ENCODE peak calls at places on chromosomes 12 and 14, in five cellular contexts. D is HepG2, O is SK-N-SH, F is K562, G is H1. E is an unnamed sample.

GRCh38 chr14:105067140-105067968 is 2.1 kb upstream of the GPR132 start:
- DNase-seq in D (no peak), O (no peak), F (no peak), G (no peak), E (no peak)

GRCh38 chr12:51281202-51281924 is 11.1 kb upstream of the SMAGP start:
- DNase-seq in D (no peak), O (no peak), F (no peak), G (no peak), E (no peak)

GRCh38 chr12:26701604-26702215 is 131.3 kb downstream of the ITPR2 start:
- DNase-seq in D (peak), O (peak), F (peak), G (no peak), E (peak)

GRCh38 chr14:51604078-51604477 is 47.6 kb upstream of the FRMD6 start:
- DNase-seq in D (no peak), O (no peak), F (no peak), G (no peak), E (no peak)

GRCh38 chr12:11978985-11979384 is 91.8 kb upstream of the BCL2L14 start:
- DNase-seq in D (no peak), O (no peak), F (no peak), G (no peak), E (no peak)

GRCh38 chr14:50320279-50320678 is 8.2 kb downstream of the DMAC2L start:
- DNase-seq in D (no peak), O (no peak), F (no peak), G (no peak), E (no peak)

GRCh38 chr14:105622329-105622955 is 96.1 kb downstream of the TMEM121 start:
- DNase-seq in D (no peak), O (no peak), F (no peak), G (no peak), E (no peak)

GRCh38 chr12:112261559-112261958 is 120.7 kb downstream of the HECTD4 start:
- DNase-seq in D (peak), O (peak), F (peak), G (no peak), E (peak)

GRCh38 chr12:131436922-131437705 is 273.8 kb upstream of the SFSWAP start:
- DNase-seq in D (no peak), O (no peak), F (no peak), G (no peak), E (no peak)

GRCh38 chr12:614727-615060 is 48.6 kb downstream of the NINJ2 start:
- DNase-seq in D (no peak), O (no peak), F (no peak), G (no peak), E (no peak)

GRCh38 chr14:40386433-40386832 is 954.2 kb upstream of the FBXO33 start:
- DNase-seq in D (no peak), O (no peak), F (no peak), G (no peak), E (no peak)

GRCh38 chr14:100677925-100678765 is 48.5 kb upstream of the DLK1 start:
- DNase-seq in D (no peak), O (peak), F (peak), G (no peak), E (no peak)

GRCh38 chr12:16329594-16329993 is 17.9 kb upstream of the MGST1 start:
- DNase-seq in D (no peak), O (no peak), F (no peak), G (no peak), E (no peak)

GRCh38 chr12:104736307-104736706 is 221.8 kb downstream of the SLC41A2 start:
- DNase-seq in D (no peak), O (peak), F (no peak), G (no peak), E (no peak)

GRCh38 chr14:93744876-93745275 is 43.4 kb downstream of the PRIMA1 start:
- DNase-seq in D (no peak), O (peak), F (no peak), G (no peak), E (no peak)

GRCh38 chr12:42744539-42745156 is 155.1 kb upstream of the PRICKLE1 start:
- DNase-seq in D (no peak), O (no peak), F (no peak), G (no peak), E (no peak)

GRCh38 chr14:72270341-72270740 is 338.1 kb downstream of the RGS6 start:
- DNase-seq in D (no peak), O (no peak), F (no peak), G (no peak), E (no peak)

GRCh38 chr14:59123975-59124374 is 64.5 kb upstream of the DAAM1 start:
- DNase-seq in D (no peak), O (peak), F (no peak), G (no peak), E (no peak)

GRCh38 chr12:116525418-116526001 is 33.7 kb upstream of the MAP1LC3B2 start:
- DNase-seq in D (no peak), O (no peak), F (no peak), G (no peak), E (peak)

DNA sequence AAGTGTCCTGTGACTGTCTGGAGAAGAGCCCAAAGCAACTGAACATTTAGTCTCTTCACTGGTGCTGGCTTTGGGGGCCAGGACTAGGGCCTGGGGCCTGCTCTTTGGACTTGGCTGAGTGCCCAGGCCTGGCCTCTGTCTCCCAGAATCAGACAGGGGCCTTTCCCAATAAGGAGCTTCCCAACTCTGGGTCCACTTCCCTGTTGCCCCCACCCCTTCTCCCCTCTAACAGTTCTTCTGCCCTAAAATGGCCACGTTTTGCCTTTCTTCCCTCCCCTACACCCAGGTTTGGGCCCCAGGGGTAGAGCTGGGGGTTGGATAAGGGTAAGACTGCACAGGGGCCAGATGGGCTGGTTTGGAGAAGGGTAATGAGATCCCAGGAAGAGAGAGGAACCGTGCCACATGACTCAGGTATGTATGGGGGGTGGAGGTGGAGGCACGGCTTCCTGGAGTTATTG is 10.0 kb upstream of the ITGA5 start:
- DNase-seq in D (peak), O (no peak), F (no peak), G (no peak), E (no peak)
- TF ChIP-seq YY1 in D (no peak), O (no peak), F (no peak), G (no peak), E (no peak)

DNA sequence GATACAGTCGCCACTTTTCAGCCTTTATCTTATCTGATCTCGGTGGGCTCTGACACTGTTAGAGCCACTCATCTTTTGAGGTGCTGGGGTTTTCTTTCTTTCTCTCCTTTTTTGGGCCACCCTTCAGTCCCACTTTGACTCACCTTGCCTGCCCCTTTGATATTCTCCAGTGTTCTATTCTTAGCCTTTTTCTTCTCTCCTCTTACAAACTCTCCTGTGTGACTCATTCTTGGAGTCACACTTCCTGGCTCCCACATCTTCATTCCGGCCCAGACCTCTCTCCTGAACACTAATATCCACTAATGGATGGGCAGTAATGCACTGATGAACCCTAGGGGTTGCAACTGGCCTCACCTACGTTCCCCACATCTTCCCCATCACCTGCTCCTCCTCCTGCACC is 2.2 kb upstream of the DCD start:
- DNase-seq in D (no peak), O (no peak), F (no peak), G (no peak), E (no peak)
- TF ChIP-seq RAD21 in D (no peak), O (no peak), F (no peak), G (no peak), E (no peak)

DNA sequence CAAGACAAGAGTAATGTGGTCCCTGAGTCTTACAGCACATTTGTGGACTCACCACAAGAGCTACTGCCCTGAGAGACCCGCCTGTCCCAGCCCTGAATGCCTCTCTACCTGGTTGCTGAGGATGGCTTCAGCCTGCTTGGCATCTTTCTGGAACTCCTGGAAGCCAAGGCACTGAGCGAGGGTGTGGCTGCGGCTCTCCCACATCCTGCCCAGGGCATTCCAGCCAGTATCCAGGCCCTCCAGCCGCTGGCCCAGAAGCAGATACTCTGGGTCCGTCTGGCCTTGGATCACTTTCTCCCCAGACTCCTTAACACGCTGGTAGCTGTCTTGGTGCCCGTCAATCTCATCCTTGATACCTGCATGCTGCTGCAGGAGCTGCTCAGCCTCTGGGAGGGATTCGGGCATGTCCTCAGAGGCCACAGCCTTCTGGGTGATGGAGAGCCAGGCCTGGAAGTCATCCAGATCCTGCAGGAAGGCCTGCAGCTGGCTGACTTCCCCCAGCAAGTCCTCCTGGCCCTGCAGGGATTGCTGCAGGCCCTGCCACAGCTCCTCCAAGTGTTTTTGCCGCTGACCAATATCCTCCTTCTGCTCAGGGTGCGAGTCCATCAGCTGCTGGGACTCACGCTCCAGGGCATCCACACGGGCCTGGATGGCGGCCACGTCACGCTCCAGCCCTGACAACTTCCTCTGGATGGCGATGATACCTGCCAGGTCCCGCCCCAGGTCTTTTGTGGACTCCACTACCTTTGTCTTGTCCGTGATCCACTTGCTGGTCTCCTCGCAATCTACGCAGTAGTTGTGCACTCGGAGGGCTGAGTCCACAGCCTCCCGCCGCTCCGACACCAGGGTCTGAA is 82.3 kb downstream of the PLEKHG3 start:
- DNase-seq in D (no peak), O (no peak), F (no peak), G (no peak), E (no peak)
- TF ChIP-seq YY1 in D (no peak), O (no peak), F (no peak), G (no peak), E (no peak)

GRCh38 chr12:118404876-118405521 is 28.6 kb downstream of the SUDS3 start:
- DNase-seq in D (peak), O (peak), F (peak), G (no peak), E (peak)
- TF ChIP-seq RAD21 in D (peak), O (peak), F (peak), G (peak), E (peak)